ENCODE peak calls at places on chromosomes 16 and 17, in eight cellular contexts. One of them, this sample, is unnamed.

GRCh38 chr17:79824893-79825579 is 14.2 kb downstream of the CBX4 start:
- DNase-seq in CD4-positive, alpha-beta memory T cell: no peak
- DNase-seq in uterus: no peak
- DNase-seq in CD8-positive, alpha-beta memory T cell: no peak
- DNase-seq in lung: no peak
- DNase-seq in SJSA1: no peak
- DNase-seq in left ventricle myocardium inferior: no peak
- DNase-seq in GM23248: no peak
- DNase-seq in this sample: no peak

GRCh38 chr17:82497483-82498405 is 21.8 kb upstream of the FOXK2 start:
- DNase-seq in CD4-positive, alpha-beta memory T cell: peak; percentile 63
- DNase-seq in uterus: peak; percentile 51
- DNase-seq in CD8-positive, alpha-beta memory T cell: peak; percentile 60
- DNase-seq in lung: no peak
- DNase-seq in SJSA1: no peak
- DNase-seq in left ventricle myocardium inferior: no peak
- DNase-seq in GM23248: peak; percentile 67
- DNase-seq in this sample: peak; percentile 69

GRCh38 chr16:55434000-55434399 is 45.0 kb upstream of the MMP2 start:
- DNase-seq in CD4-positive, alpha-beta memory T cell: no peak
- DNase-seq in uterus: no peak
- DNase-seq in CD8-positive, alpha-beta memory T cell: no peak
- DNase-seq in lung: no peak
- DNase-seq in SJSA1: no peak
- DNase-seq in left ventricle myocardium inferior: no peak
- DNase-seq in GM23248: no peak
- DNase-seq in this sample: no peak

GRCh38 chr17:65588194-65588808 is 26.9 kb upstream of the AXIN2 start:
- DNase-seq in CD4-positive, alpha-beta memory T cell: no peak
- DNase-seq in uterus: no peak
- DNase-seq in CD8-positive, alpha-beta memory T cell: no peak
- DNase-seq in lung: peak; percentile 59
- DNase-seq in SJSA1: no peak
- DNase-seq in left ventricle myocardium inferior: peak; percentile 45
- DNase-seq in GM23248: no peak
- DNase-seq in this sample: no peak

GRCh38 chr17:72903522-72903921 is 189.0 kb downstream of the SLC39A11 start:
- DNase-seq in CD4-positive, alpha-beta memory T cell: no peak
- DNase-seq in uterus: no peak
- DNase-seq in CD8-positive, alpha-beta memory T cell: no peak
- DNase-seq in lung: no peak
- DNase-seq in SJSA1: no peak
- DNase-seq in left ventricle myocardium inferior: no peak
- DNase-seq in GM23248: no peak
- DNase-seq in this sample: no peak

GRCh38 chr17:9924735-9925191 is 19.7 kb upstream of the RCVRN start:
- DNase-seq in CD4-positive, alpha-beta memory T cell: peak; percentile 45
- DNase-seq in uterus: no peak
- DNase-seq in CD8-positive, alpha-beta memory T cell: peak; percentile 39
- DNase-seq in lung: no peak
- DNase-seq in SJSA1: no peak
- DNase-seq in left ventricle myocardium inferior: peak; percentile 14
- DNase-seq in GM23248: peak; percentile 86
- DNase-seq in this sample: no peak

GRCh38 chr16:20359997-20360396 is 7.5 kb upstream of the UMOD start:
- DNase-seq in CD4-positive, alpha-beta memory T cell: no peak
- DNase-seq in uterus: no peak
- DNase-seq in CD8-positive, alpha-beta memory T cell: no peak
- DNase-seq in lung: no peak
- DNase-seq in SJSA1: no peak
- DNase-seq in left ventricle myocardium inferior: no peak
- DNase-seq in GM23248: no peak
- DNase-seq in this sample: no peak

GRCh38 chr17:80424878-80425765 is 10.2 kb downstream of the ENDOV start:
- DNase-seq in CD4-positive, alpha-beta memory T cell: no peak
- DNase-seq in uterus: no peak
- DNase-seq in CD8-positive, alpha-beta memory T cell: no peak
- DNase-seq in lung: no peak
- DNase-seq in SJSA1: no peak
- DNase-seq in left ventricle myocardium inferior: no peak
- DNase-seq in GM23248: no peak
- DNase-seq in this sample: peak; percentile 45

GRCh38 chr16:13046422-13046821 is 145.0 kb downstream of the SHISA9 start:
- DNase-seq in CD4-positive, alpha-beta memory T cell: no peak
- DNase-seq in uterus: no peak
- DNase-seq in CD8-positive, alpha-beta memory T cell: no peak
- DNase-seq in lung: no peak
- DNase-seq in SJSA1: no peak
- DNase-seq in left ventricle myocardium inferior: no peak
- DNase-seq in GM23248: no peak
- DNase-seq in this sample: no peak

GRCh38 chr17:4006745-4007211 is 42.5 kb upstream of the ATP2A3 start:
- DNase-seq in CD4-positive, alpha-beta memory T cell: no peak
- DNase-seq in uterus: no peak
- DNase-seq in CD8-positive, alpha-beta memory T cell: no peak
- DNase-seq in lung: peak; percentile 46
- DNase-seq in SJSA1: no peak
- DNase-seq in left ventricle myocardium inferior: no peak
- DNase-seq in GM23248: no peak
- DNase-seq in this sample: no peak

GRCh38 chr17:33987162-33987561 is 267.9 kb upstream of the CCL2 start:
- DNase-seq in CD4-positive, alpha-beta memory T cell: no peak
- DNase-seq in uterus: no peak
- DNase-seq in CD8-positive, alpha-beta memory T cell: no peak
- DNase-seq in lung: no peak
- DNase-seq in SJSA1: no peak
- DNase-seq in left ventricle myocardium inferior: no peak
- DNase-seq in GM23248: no peak
- DNase-seq in this sample: no peak

GRCh38 chr17:40533896-40534295 is 31.4 kb downstream of the CCR7 start:
- DNase-seq in CD4-positive, alpha-beta memory T cell: no peak
- DNase-seq in uterus: peak; percentile 13
- DNase-seq in CD8-positive, alpha-beta memory T cell: no peak
- DNase-seq in lung: no peak
- DNase-seq in SJSA1: no peak
- DNase-seq in left ventricle myocardium inferior: no peak
- DNase-seq in GM23248: no peak
- DNase-seq in this sample: no peak

GRCh38 chr16:59170065-59170712 is 436.1 kb upstream of the GOT2 start:
- DNase-seq in CD4-positive, alpha-beta memory T cell: no peak
- DNase-seq in uterus: no peak
- DNase-seq in CD8-positive, alpha-beta memory T cell: no peak
- DNase-seq in lung: no peak
- DNase-seq in SJSA1: no peak
- DNase-seq in left ventricle myocardium inferior: no peak
- DNase-seq in GM23248: no peak
- DNase-seq in this sample: no peak

GRCh38 chr17:33511670-33512069 is 218.6 kb upstream of the ASIC2 start:
- DNase-seq in CD4-positive, alpha-beta memory T cell: no peak
- DNase-seq in uterus: no peak
- DNase-seq in CD8-positive, alpha-beta memory T cell: no peak
- DNase-seq in lung: no peak
- DNase-seq in SJSA1: no peak
- DNase-seq in left ventricle myocardium inferior: no peak
- DNase-seq in GM23248: no peak
- DNase-seq in this sample: no peak

GRCh38 chr16:4358831-4359561 is 7.9 kb upstream of the PAM16 start:
- DNase-seq in CD4-positive, alpha-beta memory T cell: peak; percentile 57
- DNase-seq in uterus: peak; percentile 75
- DNase-seq in CD8-positive, alpha-beta memory T cell: peak; percentile 51
- DNase-seq in lung: peak; percentile 69
- DNase-seq in SJSA1: peak; percentile 72
- DNase-seq in left ventricle myocardium inferior: peak; percentile 60
- DNase-seq in GM23248: peak; percentile 63
- DNase-seq in this sample: peak; percentile 74

GRCh38 chr16:21033264-21033663 is 117.4 kb downstream of the DNAH3 start:
- DNase-seq in CD4-positive, alpha-beta memory T cell: no peak
- DNase-seq in uterus: no peak
- DNase-seq in CD8-positive, alpha-beta memory T cell: no peak
- DNase-seq in lung: no peak
- DNase-seq in SJSA1: peak; percentile 3
- DNase-seq in left ventricle myocardium inferior: no peak
- DNase-seq in GM23248: no peak
- DNase-seq in this sample: no peak

GRCh38 chr17:67223924-67224323 is 21.1 kb downstream of the HELZ start:
- DNase-seq in CD4-positive, alpha-beta memory T cell: no peak
- DNase-seq in uterus: no peak
- DNase-seq in CD8-positive, alpha-beta memory T cell: no peak
- DNase-seq in lung: no peak
- DNase-seq in SJSA1: no peak
- DNase-seq in left ventricle myocardium inferior: no peak
- DNase-seq in GM23248: no peak
- DNase-seq in this sample: no peak

GRCh38 chr17:38877130-38877851 is 7.4 kb downstream of the LASP1 start:
- DNase-seq in CD4-positive, alpha-beta memory T cell: no peak
- DNase-seq in uterus: no peak
- DNase-seq in CD8-positive, alpha-beta memory T cell: no peak
- DNase-seq in lung: no peak
- DNase-seq in SJSA1: no peak
- DNase-seq in left ventricle myocardium inferior: no peak
- DNase-seq in GM23248: no peak
- DNase-seq in this sample: no peak

GRCh38 chr16:29663829-29664132 is 734 bp downstream of the SPN start:
- DNase-seq in CD4-positive, alpha-beta memory T cell: no peak
- DNase-seq in uterus: no peak
- DNase-seq in CD8-positive, alpha-beta memory T cell: peak; percentile 29
- DNase-seq in lung: no peak
- DNase-seq in SJSA1: no peak
- DNase-seq in left ventricle myocardium inferior: no peak
- DNase-seq in GM23248: no peak
- DNase-seq in this sample: no peak

DNA sequence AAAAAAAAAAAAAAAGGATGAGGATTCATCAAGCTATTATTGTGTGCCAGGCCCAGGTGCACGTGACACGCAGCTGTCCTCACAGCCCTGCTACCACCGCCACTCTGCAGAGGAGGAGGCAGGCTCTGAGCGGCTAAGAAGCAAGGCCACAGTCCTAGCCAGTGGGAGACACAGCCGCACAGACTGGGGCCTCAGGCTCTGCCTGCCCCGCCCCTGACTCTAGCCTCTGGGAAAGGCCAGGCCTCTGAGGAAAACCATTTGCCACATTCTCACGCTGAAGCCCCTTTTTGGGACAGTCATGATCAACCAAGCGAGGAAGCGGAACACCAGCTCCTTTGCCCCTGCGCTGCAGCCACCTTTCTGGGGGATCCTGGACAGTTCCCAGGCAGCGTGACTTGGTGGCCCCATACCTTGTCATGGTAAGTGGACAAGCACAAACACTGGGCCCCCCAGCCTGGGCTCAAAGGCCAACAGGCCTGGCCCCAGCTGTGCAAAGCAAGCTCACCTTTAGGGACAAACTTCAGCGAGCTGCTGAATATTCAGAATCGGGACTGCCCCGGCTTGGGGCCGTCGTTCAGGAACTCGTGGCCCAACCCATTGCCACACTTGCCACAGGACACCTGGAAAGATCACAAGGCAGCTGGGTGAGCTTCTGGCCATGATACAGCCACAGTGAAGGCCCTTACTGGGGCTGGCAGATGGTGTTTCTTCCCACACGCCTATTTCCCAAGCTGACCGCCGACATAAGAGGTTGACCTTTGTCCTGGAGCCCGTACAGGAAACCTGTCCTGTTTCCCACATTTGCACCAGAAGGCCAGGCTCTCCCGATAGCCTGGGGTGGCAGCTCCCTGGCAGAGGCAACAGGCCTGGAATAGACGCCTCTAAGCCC is 2.5 kb downstream of the MSRB1 start:
- DNase-seq in CD4-positive, alpha-beta memory T cell: no peak
- DNase-seq in uterus: no peak
- DNase-seq in CD8-positive, alpha-beta memory T cell: no peak
- DNase-seq in lung: no peak
- DNase-seq in SJSA1: no peak
- DNase-seq in left ventricle myocardium inferior: no peak
- DNase-seq in GM23248: no peak
- DNase-seq in this sample: peak; percentile 43
- H3K4me3 ChIP-seq in CD4-positive, alpha-beta memory T cell: no peak overlapping the region
- H3K4me3 ChIP-seq in uterus: no peak overlapping the region
- H3K4me3 ChIP-seq in CD8-positive, alpha-beta memory T cell: no peak overlapping the region
- H3K4me3 ChIP-seq in lung: no peak overlapping the region
- H3K4me3 ChIP-seq in SJSA1: no peak overlapping the region
- H3K4me3 ChIP-seq in left ventricle myocardium inferior: no peak overlapping the region
- H3K4me3 ChIP-seq in GM23248: no peak overlapping the region
- H3K4me3 ChIP-seq in this sample: no peak overlapping the region

GRCh38 chr16:78762222-78762621 is 662.8 kb downstream of the WWOX start:
- DNase-seq in CD4-positive, alpha-beta memory T cell: no peak
- DNase-seq in uterus: no peak
- DNase-seq in CD8-positive, alpha-beta memory T cell: no peak
- DNase-seq in lung: no peak
- DNase-seq in SJSA1: no peak
- DNase-seq in left ventricle myocardium inferior: no peak
- DNase-seq in GM23248: no peak
- DNase-seq in this sample: no peak
- H3K27ac ChIP-seq in CD4-positive, alpha-beta memory T cell: no peak overlapping the region
- H3K27ac ChIP-seq in uterus: no peak overlapping the region
- H3K27ac ChIP-seq in CD8-positive, alpha-beta memory T cell: no peak overlapping the region
- H3K27ac ChIP-seq in lung: no peak overlapping the region
- H3K27ac ChIP-seq in SJSA1: no peak overlapping the region
- H3K27ac ChIP-seq in left ventricle myocardium inferior: no peak overlapping the region
- H3K27ac ChIP-seq in GM23248: no peak overlapping the region
- H3K27ac ChIP-seq in this sample: no peak overlapping the region

GRCh38 chr16:68892214-68892613 is 48.9 kb downstream of the TANGO6 start:
- DNase-seq in CD4-positive, alpha-beta memory T cell: no peak
- DNase-seq in uterus: no peak
- DNase-seq in CD8-positive, alpha-beta memory T cell: no peak
- DNase-seq in lung: no peak
- DNase-seq in SJSA1: no peak
- DNase-seq in left ventricle myocardium inferior: no peak
- DNase-seq in GM23248: no peak
- DNase-seq in this sample: no peak

GRCh38 chr16:68893710-68894705 is 50.7 kb downstream of the TANGO6 start:
- DNase-seq in CD4-positive, alpha-beta memory T cell: no peak
- DNase-seq in uterus: no peak
- DNase-seq in CD8-positive, alpha-beta memory T cell: no peak
- DNase-seq in lung: no peak
- DNase-seq in SJSA1: no peak
- DNase-seq in left ventricle myocardium inferior: peak; percentile 40
- DNase-seq in GM23248: peak; percentile 14
- DNase-seq in this sample: no peak

GRCh38 chr16:68892898-68893297 is 49.6 kb downstream of the TANGO6 start:
- DNase-seq in CD4-positive, alpha-beta memory T cell: no peak
- DNase-seq in uterus: no peak
- DNase-seq in CD8-positive, alpha-beta memory T cell: no peak
- DNase-seq in lung: no peak
- DNase-seq in SJSA1: no peak
- DNase-seq in left ventricle myocardium inferior: no peak
- DNase-seq in GM23248: no peak
- DNase-seq in this sample: no peak

GRCh38 chr16:68898026-68898425 is 54.7 kb downstream of the TANGO6 start:
- DNase-seq in CD4-positive, alpha-beta memory T cell: no peak
- DNase-seq in uterus: no peak
- DNase-seq in CD8-positive, alpha-beta memory T cell: no peak
- DNase-seq in lung: no peak
- DNase-seq in SJSA1: no peak
- DNase-seq in left ventricle myocardium inferior: no peak
- DNase-seq in GM23248: no peak
- DNase-seq in this sample: no peak

GRCh38 chr16:68894714-68895113 is 51.4 kb downstream of the TANGO6 start:
- DNase-seq in CD4-positive, alpha-beta memory T cell: no peak
- DNase-seq in uterus: no peak
- DNase-seq in CD8-positive, alpha-beta memory T cell: no peak
- DNase-seq in lung: no peak
- DNase-seq in SJSA1: no peak
- DNase-seq in left ventricle myocardium inferior: no peak
- DNase-seq in GM23248: no peak
- DNase-seq in this sample: no peak
- H3K4me3 ChIP-seq in CD4-positive, alpha-beta memory T cell: no peak overlapping the region
- H3K4me3 ChIP-seq in uterus: no peak overlapping the region
- H3K4me3 ChIP-seq in CD8-positive, alpha-beta memory T cell: no peak overlapping the region
- H3K4me3 ChIP-seq in lung: no peak overlapping the region
- H3K4me3 ChIP-seq in SJSA1: no peak overlapping the region
- H3K4me3 ChIP-seq in left ventricle myocardium inferior: no peak overlapping the region
- H3K4me3 ChIP-seq in GM23248: no peak overlapping the region
- H3K4me3 ChIP-seq in this sample: no peak overlapping the region

GRCh38 chr16:31471241-31471874 is 594 bp upstream of the TGFB1I1 start:
- DNase-seq in CD4-positive, alpha-beta memory T cell: no peak
- DNase-seq in uterus: no peak
- DNase-seq in CD8-positive, alpha-beta memory T cell: no peak
- DNase-seq in lung: no peak
- DNase-seq in SJSA1: no peak
- DNase-seq in left ventricle myocardium inferior: no peak
- DNase-seq in GM23248: peak; percentile 52
- DNase-seq in this sample: no peak
- H3K27ac ChIP-seq in CD4-positive, alpha-beta memory T cell: no peak overlapping the region
- H3K27ac ChIP-seq in uterus: peak overlapping the region; percentile 100
- H3K27ac ChIP-seq in CD8-positive, alpha-beta memory T cell: no peak overlapping the region
- H3K27ac ChIP-seq in lung: peak overlapping the region; percentile 85
- H3K27ac ChIP-seq in SJSA1: peak overlapping the region; percentile 92
- H3K27ac ChIP-seq in left ventricle myocardium inferior: peak overlapping the region; percentile 96
- H3K27ac ChIP-seq in GM23248: peak overlapping the region; percentile 88
- H3K27ac ChIP-seq in this sample: peak overlapping the region; percentile 89